ENCODE peak calls at places on chromosomes 4 and X, in ten cellular contexts. U is HT1080; H is stimulated activated CD8-positive, alpha-beta memory T cell treated with anti-CD3 and anti-CD28 coated beads, Interleukin-7, amount 100 ng/mL, for 1 hour; T is GM19239; Y is GM10248; G is CD4-positive, alpha-beta memory T cell; P is effector CD4-positive, alpha-beta T cell; D is head of caudate nucleus; C is CD8-positive, alpha-beta memory T cell; K is cardiac fibroblast. Q is an unnamed sample.

GRCh38 chr4:101790521-101791188 is at the start of gene BANK1:
- DNase-seq in D (peak), T (peak), H (peak), Y (peak), C (no peak), K (peak), G (peak), P (no peak), U (no peak), Q (no peak)

GRCh38 chr4:108370291-108370690 is 201.6 kb upstream of the LEF1 start:
- DNase-seq in P (no peak), G (no peak), D (no peak), Y (no peak), T (no peak), U (no peak), K (no peak), C (no peak), H (no peak), Q (no peak)

GRCh38 chrX:20265221-20265725 is 1.4 kb downstream of the RPS6KA3 start:
- DNase-seq in T (no peak), Y (peak), H (peak), G (peak), P (peak), D (no peak), U (peak), C (peak), K (peak), Q (peak)

GRCh38 chr4:170591076-170591475 is 501.3 kb upstream of the AADAT start:
- DNase-seq in C (no peak), U (no peak), Y (no peak), G (no peak), T (no peak), H (no peak), K (no peak), D (no peak), P (no peak), Q (no peak)

GRCh38 chrX:10620121-10620699 is at the start of gene MID1:
- DNase-seq in H (no peak), U (peak), K (peak), C (no peak), T (no peak), Y (peak), G (no peak), P (no peak), D (peak), Q (peak)

GRCh38 chrX:46673596-46673995 is 85.3 kb downstream of the SLC9A7 start:
- DNase-seq in Y (no peak), H (no peak), K (no peak), G (no peak), C (no peak), T (no peak), D (no peak), P (no peak), U (no peak), Q (no peak)

GRCh38 chr4:144757969-144758368 is 112.0 kb downstream of the HHIP start:
- DNase-seq in G (no peak), C (no peak), H (no peak), D (no peak), Y (no peak), K (no peak), P (no peak), U (peak), T (no peak), Q (no peak)

GRCh38 chr4:78661923-78662521 is 110.5 kb downstream of the ANXA3 start:
- DNase-seq in G (no peak), K (peak), C (no peak), T (no peak), Y (peak), P (no peak), H (no peak), D (no peak), U (peak), Q (no peak)

GRCh38 chrX:40189018-40189417 is 91.3 kb upstream of the BCOR start:
- DNase-seq in K (peak), H (no peak), C (no peak), T (no peak), D (no peak), Y (no peak), G (no peak), P (no peak), U (no peak), Q (no peak)

GRCh38 chrX:35251229-35251628 is 308.6 kb downstream of the FAM47B start:
- DNase-seq in C (no peak), P (no peak), H (no peak), T (no peak), G (no peak), D (no peak), Y (no peak), K (no peak), U (no peak), Q (no peak)

GRCh38 chrX:28498658-28499057 is 88.6 kb upstream of the IL1RAPL1 start:
- DNase-seq in K (peak), Y (no peak), D (no peak), H (no peak), U (peak), P (no peak), G (no peak), T (no peak), C (no peak), Q (no peak)

GRCh38 chr4:184061582-184061981 is 156.1 kb downstream of the ENPP6 start:
- DNase-seq in H (no peak), T (no peak), U (no peak), P (no peak), Y (no peak), K (no peak), G (no peak), C (no peak), D (no peak), Q (no peak)